ENCODE peak calls at places on chromosomes 12 and 14, in five cellular contexts. B, M, R, Y and Z are unnamed samples.

GRCh38 chr12:32053881-32054624 is 52.6 kb upstream of the BICD1 start:
- DNase-seq in B (no peak), M (no peak), Y (no peak), R (no peak), Z (no peak)

GRCh38 chr14:33938131-33938949 is 12.5 kb downstream of the EGLN3 start:
- DNase-seq in B (no peak), R (peak; percentile 10), M (no peak), Y (peak; percentile 93), Z (peak; percentile 74)

GRCh38 chr12:132194556-132194955 is 50.3 kb downstream of the NOC4L start:
- DNase-seq in B (no peak), M (no peak), Y (no peak), R (no peak), Z (no peak)

GRCh38 chr12:120125792-120126634 is 9.5 kb upstream of the RAB35 start:
- DNase-seq in Y (no peak), R (peak; percentile 66), M (no peak), B (no peak), Z (no peak)

GRCh38 chr12:116594325-116595038 is 35.3 kb downstream of the MAP1LC3B2 start:
- DNase-seq in B (peak; percentile 80), Y (peak; percentile 76), R (no peak), M (no peak), Z (peak; percentile 91)

GRCh38 chr12:54126696-54127537 is 61.9 kb downstream of the SMUG1 start:
- DNase-seq in Y (peak; percentile 93), B (no peak), M (peak; percentile 73), R (no peak), Z (no peak)

GRCh38 chr14:36773136-36773540 is 111.5 kb downstream of the PAX9 start:
- DNase-seq in B (no peak), R (peak; percentile 31), M (no peak), Y (no peak), Z (no peak)

GRCh38 chr12:114064497-114064896 is 98.4 kb upstream of the RBM19 start:
- DNase-seq in Y (no peak), B (no peak), M (no peak), R (no peak), Z (no peak)

GRCh38 chr12:126899926-126900792 is 1366.8 kb upstream of the TMEM132C start:
- DNase-seq in Y (no peak), R (no peak), B (no peak), M (no peak), Z (no peak)

DNA sequence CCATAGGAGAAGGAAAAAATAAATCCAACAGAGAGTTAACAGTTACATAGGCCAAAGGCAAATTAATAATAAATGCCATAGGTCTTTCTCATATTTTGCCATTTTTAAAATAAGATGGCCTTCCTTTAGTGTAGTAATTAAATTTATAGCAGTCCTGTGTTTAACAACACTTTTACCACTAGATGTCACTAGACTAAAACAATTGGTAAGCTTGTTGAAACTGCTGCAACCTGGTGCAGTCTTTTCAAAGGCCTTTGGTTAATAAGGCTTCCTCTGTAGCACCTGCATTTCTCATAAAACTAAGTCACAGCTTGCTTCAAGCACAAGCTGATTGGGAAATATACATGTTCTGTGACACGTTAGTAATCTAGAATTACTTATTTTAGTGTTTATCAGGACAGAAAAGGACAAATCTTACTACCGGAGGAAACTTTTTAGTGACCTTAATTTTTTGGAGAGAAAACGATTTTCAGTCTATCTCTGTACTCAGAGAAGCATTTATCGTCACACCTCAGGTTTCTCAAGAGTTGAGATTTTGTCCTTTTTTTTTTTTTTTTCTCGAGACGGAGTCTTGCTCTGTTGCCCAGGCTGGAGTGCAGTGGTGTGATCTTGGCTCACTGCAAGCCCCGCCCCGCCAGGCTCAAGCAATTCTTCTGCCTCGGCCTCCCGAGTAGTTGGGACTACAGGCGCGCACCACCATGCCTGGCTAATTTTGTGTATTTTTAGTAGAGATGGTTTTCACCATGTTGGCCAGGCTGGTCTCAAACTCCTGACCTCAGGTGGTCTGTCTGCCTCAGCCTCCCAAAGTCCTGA is 20.0 kb downstream of the BORCS5 start:
- DNase-seq in B (no peak), Y (no peak), R (peak; percentile 73), M (no peak), Z (peak; percentile 42)
- TF ChIP-seq CTCF in B (peak; percentile 76), Y (peak; percentile 66), R (peak; percentile 48), M (peak; percentile 57), Z (peak; percentile 68)

DNA sequence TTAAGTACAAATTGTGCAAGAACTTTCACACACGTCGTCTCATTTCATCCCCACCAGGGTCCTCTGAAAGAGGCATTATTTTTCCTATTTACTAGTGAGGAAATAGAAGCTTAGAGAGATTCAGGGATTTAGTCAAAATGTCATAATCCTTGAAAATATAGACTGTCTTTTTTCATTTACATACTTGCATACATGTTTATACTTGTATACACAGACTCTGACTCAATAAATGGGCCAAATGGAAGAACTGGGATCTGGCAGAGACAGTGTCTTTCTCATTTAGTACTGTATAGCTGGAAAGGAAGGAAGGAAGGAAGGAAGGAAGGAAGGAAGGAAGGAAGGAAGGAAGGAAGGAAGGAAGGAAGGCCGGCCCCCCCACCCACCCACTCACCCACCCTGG is 357.7 kb upstream of the SOX5 start:
- DNase-seq in B (no peak), R (no peak), M (no peak), Y (no peak), Z (no peak)
- H3K27ac ChIP-seq in B (no peak overlapping the region), R (no peak overlapping the region), M (no peak overlapping the region), Y (no peak overlapping the region), Z (no peak overlapping the region)

DNA sequence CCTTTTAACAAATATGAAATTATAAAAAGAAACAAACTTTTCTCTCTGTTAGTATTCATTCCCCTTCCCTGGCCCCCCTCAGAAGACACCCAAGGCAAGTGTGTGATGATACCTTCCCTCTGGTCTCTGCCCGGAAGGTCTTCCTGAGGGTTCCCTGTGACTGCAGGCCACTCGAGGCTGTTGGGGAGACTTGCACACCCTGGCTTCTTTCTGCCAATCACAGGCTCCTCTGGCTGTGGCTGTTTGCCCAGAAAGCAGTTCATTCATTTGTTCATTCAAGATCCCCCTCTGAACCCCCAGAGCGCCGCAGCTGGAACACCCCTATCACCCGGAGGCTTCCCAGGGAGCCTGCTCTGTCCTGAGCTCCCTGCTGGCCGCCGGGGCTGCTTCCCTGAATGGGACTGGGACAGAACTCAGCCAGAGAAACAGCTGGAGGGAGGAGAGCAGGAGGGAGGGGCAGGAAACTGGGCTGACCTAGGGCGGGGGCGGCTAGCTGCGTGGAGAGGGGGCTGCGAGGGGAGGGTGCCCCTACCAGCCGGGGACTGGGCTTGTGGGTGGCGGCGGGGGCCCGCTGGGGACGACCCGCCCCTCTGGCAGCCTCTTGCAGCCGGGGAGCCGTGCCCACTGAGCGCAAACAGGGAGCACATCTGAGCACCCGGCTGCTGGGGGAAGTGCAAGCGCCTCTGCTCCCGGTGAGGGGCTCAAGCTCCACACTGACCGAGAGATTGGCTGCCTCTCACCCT is at the start of gene CMKLR1:
- DNase-seq in M (no peak), R (no peak), Y (peak; percentile 85), B (peak; percentile 74), Z (no peak)
- H3K4me3 ChIP-seq in M (peak within 1 kb of the TSS; percentile 48), R (no peak within 1 kb of the TSS), Y (peak within 1 kb of the TSS; percentile 56), B (peak within 1 kb of the TSS; percentile 56), Z (peak within 1 kb of the TSS; percentile 5)

DNA sequence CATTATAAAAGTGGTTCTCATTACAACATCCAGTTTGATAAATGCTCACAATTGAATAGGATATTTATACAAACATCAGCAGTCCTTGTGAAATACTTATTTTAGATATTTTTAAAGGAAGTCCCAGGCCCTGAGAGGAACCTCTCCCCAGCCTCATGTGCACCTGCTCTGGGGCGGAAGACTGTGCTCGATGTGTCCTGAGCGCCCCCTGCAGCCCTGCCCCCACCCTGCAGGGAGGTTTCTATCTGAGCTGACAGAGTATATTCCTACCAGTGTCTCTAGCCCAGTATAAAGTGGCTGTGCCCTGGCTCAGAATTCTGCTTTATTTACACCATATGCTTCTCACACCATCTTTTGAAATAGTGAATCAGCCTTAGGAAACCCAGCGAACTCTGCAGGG is 1349.1 kb downstream of the TMEM121 start:
- DNase-seq in R (no peak), M (no peak), B (no peak), Y (no peak), Z (no peak)
- TF ChIP-seq CTCF in R (no peak), M (no peak), B (peak; percentile 40), Y (no peak), Z (peak; percentile 25)

DNA sequence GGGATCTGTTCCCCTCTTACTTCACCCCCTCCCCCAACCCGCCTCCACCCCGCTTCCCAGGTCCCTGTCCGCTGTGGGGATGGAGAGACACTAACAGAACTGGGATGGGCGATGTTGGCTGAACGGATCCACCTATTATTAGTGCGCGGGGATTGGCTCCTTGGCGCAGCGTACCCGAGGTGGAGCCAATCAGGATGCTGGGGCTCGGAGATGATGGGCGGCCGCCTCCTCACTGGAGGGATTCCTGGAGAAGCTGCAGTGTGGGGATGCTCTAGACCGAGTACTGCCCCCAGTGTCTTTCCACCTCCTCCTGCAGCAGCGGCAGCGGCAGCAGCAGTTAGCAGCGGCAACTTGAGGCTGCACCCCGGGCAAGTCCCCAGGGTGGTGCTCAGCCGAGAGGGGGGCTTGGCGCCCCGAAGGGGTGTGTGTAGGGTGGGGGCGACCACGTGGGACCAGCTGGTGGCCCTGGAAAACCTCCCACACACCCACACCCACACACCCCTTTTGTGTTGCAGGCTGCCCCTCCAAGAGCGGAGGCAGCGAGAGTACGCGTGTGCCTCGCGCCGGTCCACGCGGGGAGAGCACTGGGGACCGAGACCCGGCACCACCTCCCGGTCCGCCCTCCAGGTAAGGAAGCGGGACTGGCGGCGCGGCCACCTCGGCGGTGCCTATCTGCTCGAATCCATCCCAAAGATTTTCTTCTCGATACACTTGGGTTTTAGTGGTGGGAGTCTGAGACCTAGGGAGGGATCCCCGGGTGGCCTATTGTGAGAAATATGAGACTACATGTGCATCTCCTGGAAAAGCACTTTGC is at the start of gene SYT1:
- DNase-seq in Y (no peak), R (peak; percentile 93), B (peak; percentile 51), M (peak; percentile 36), Z (peak; percentile 30)
- H3K27ac ChIP-seq in Y (no peak within 1 kb of the TSS), R (peak within 1 kb of the TSS; percentile 10), B (no peak within 1 kb of the TSS), M (peak within 1 kb of the TSS; percentile 71), Z (peak within 1 kb of the TSS; percentile 30)

GRCh38 chr14:61720302-61720677 is 25.0 kb downstream of the HIF1A start:
- DNase-seq in R (peak; percentile 61), B (no peak), Y (no peak), M (no peak), Z (no peak)
- H3K4me3 ChIP-seq in R (no peak overlapping the region), B (no peak overlapping the region), Y (no peak overlapping the region), M (no peak overlapping the region), Z (no peak overlapping the region)

GRCh38 chr12:122126713-122127597 is 47.1 kb downstream of the IL31 start:
- DNase-seq in M (no peak), B (no peak), R (no peak), Y (no peak), Z (no peak)
- TF ChIP-seq CTCF in M (peak; percentile 31), B (no peak), R (no peak), Y (no peak), Z (no peak)